ENCODE peak calls at places on chromosomes 6 and 20, in six cellular contexts. C is upper lobe of right lung, T is pancreas, L is Caco-2, B is PC-9, Z is neural progenitor cell. G is an unnamed sample. For H3K27me3, the result is how much of the 10 kb centered on the place peaks cover.

GRCh38 chr6:148952147-148953041 is 205.6 kb downstream of the UST start:
- DNase-seq in C (no peak), T (no peak), L (no peak), B (no peak), Z (no peak), G (no peak)

GRCh38 chr6:154384196-154384595 is 27.6 kb upstream of the IPCEF1 start:
- DNase-seq in C (no peak), T (no peak), L (no peak), B (no peak), Z (no peak), G (no peak)

GRCh38 chr20:50617022-50617421 is 74.3 kb downstream of the RIPOR3 start:
- DNase-seq in C (no peak), T (no peak), L (no peak), B (no peak), Z (no peak), G (no peak)

GRCh38 chr6:120869397-120869796 is 464.9 kb downstream of the TBC1D32 start:
- DNase-seq in C (no peak), T (no peak), L (peak), B (no peak), Z (peak), G (no peak)

GRCh38 chr6:75488026-75488425 is 5.6 kb downstream of the FILIP1 start:
- DNase-seq in C (no peak), T (no peak), L (no peak), B (no peak), Z (no peak), G (no peak)

GRCh38 chr6:156175971-156176421 is 601.2 kb upstream of the ARID1B start:
- DNase-seq in C (no peak), T (no peak), L (peak), B (no peak), Z (peak), G (no peak)

GRCh38 chr6:165884813-165885765 is 222.0 kb upstream of the PDE10A start:
- DNase-seq in C (peak), T (peak), L (peak), B (peak), Z (peak), G (no peak)

GRCh38 chr6:8219352-8219943 is 117.1 kb upstream of the EEF1E1 start:
- DNase-seq in C (no peak), T (no peak), L (peak), B (peak), Z (peak), G (no peak)

GRCh38 chr6:109296971-109297372 is 85.3 kb downstream of the CD164 start:
- DNase-seq in C (no peak), T (no peak), L (no peak), B (no peak), Z (no peak), G (no peak)

GRCh38 chr6:2596222-2596621 is 154.5 kb downstream of the MYLK4 start:
- DNase-seq in C (no peak), T (no peak), L (peak), B (no peak), Z (peak), G (no peak)

GRCh38 chr6:168171673-168172352 is 92.8 kb upstream of the FRMD1 start:
- DNase-seq in C (no peak), T (no peak), L (peak), B (no peak), Z (no peak), G (no peak)

GRCh38 chr20:19583532-19584175 is 174.4 kb upstream of the RIN2 start:
- DNase-seq in C (peak), T (peak), L (peak), B (peak), Z (peak), G (peak)

GRCh38 chr6:37343248-37343647 is 10.5 kb upstream of the RNF8 start:
- DNase-seq in C (no peak), T (no peak), L (no peak), B (no peak), Z (no peak), G (no peak)

GRCh38 chr6:36838896-36839818 is at the start of gene CPNE5:
- DNase-seq in C (no peak), T (no peak), L (no peak), B (no peak), Z (peak), G (no peak)

GRCh38 chr6:26032387-26033131 is 54.7 kb upstream of the HFE start:
- DNase-seq in C (no peak), T (no peak), L (peak), B (peak), Z (peak), G (no peak)

GRCh38 chr6:125751334-125751916 is 2.0 kb downstream of the HEY2 start:
- DNase-seq in C (no peak), T (no peak), L (no peak), B (no peak), Z (no peak), G (no peak)

GRCh38 chr6:125753218-125753936 is 3.9 kb downstream of the HEY2 start:
- DNase-seq in C (no peak), T (no peak), L (no peak), B (no peak), Z (peak), G (no peak)

GRCh38 chr6:125753937-125754259 is 4.5 kb downstream of the HEY2 start:
- DNase-seq in C (no peak), T (no peak), L (no peak), B (no peak), Z (no peak), G (no peak)

GRCh38 chr6:125750692-125751333 is 1.4 kb downstream of the HEY2 start:
- DNase-seq in C (no peak), T (no peak), L (no peak), B (no peak), Z (no peak), G (no peak)

GRCh38 chr6:125752773-125753172 is 3.3 kb downstream of the HEY2 start:
- DNase-seq in C (no peak), T (no peak), L (no peak), B (no peak), Z (no peak), G (no peak)
- H3K27me3 ChIP-seq in C (half or more), T (under half), L (under half), B (under half), Z (half or more), G (under half)

GRCh38 chr20:16530201-16530681 is 43.0 kb downstream of the KIF16B start:
- DNase-seq in C (no peak), T (no peak), L (no peak), B (peak), Z (no peak), G (no peak)
- H3K4me3 ChIP-seq in C (no peak), T (no peak), L (no peak), B (peak), Z (no peak), G (no peak)

GRCh38 chr20:23320317-23320716 is 30.3 kb upstream of the NXT1 start:
- DNase-seq in C (no peak), T (no peak), L (peak), B (no peak), Z (no peak), G (no peak)
- TF ChIP-seq CTCF in C (peak), T (no peak), L (peak), B (peak), Z (peak), G (peak)

DNA sequence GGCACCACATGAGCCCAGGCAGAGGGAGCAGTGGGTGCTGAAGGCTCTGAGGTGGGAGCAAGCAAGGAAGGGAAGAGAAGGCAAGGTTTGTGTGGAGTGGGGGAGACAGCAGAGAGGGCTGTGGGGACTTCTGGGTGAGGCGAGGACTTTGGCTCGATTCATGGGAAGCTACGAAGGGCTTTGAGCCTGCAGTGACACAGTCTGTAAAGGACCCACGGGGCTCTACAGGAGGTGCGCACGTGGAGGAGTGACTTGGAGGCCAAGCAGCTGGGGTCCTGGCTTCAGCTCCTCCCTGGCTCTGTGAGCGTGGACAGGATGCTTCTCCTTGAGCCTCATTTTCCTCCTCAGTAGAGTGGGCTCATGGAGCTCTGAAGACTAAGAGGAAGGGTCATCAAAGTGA is 29.2 kb upstream of the CSNK2A1 start:
- DNase-seq in C (no peak), T (no peak), L (no peak), B (no peak), Z (no peak), G (no peak)
- H3K27me3 ChIP-seq in C (under half), T (under half), L (under half), B (under half), Z (half or more), G (under half)

GRCh38 chr6:35599761-35600658 is 87.3 kb upstream of the TULP1 start:
- DNase-seq in C (no peak), T (no peak), L (no peak), B (no peak), Z (no peak), G (no peak)
- H3K4me3 ChIP-seq in C (no peak), T (no peak), L (no peak), B (no peak), Z (no peak), G (no peak)

DNA sequence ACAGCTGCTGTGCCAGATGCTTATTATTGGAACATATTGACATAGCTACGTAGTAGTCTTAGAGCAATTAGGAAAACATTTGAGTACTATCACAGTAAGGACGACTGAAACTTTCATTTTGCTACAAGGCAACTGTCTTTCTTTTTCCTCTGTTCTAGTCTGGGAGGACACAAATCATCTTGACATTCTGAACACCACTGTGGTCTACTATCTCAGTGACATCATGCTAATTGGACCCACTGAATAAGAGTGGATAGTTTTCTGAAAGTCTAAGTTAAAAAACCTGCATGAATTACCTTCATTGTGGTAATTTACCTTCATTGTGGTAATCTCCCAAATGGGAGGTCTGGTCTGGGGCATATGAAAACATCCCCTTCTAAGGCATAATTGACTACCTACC is 163.3 kb upstream of the MOCS1 start:
- DNase-seq in C (no peak), T (no peak), L (no peak), B (no peak), Z (no peak), G (no peak)
- TF ChIP-seq CTCF in C (no peak), T (no peak), L (no peak), B (no peak), Z (no peak), G (no peak)

GRCh38 chr20:57615472-57615855 is 4.8 kb downstream of the ZBP1 start:
- DNase-seq in C (no peak), T (no peak), L (no peak), B (no peak), Z (no peak), G (no peak)
- H3K27me3 ChIP-seq in C (under half), T (under half), L (under half), B (under half), Z (under half), G (under half)

DNA sequence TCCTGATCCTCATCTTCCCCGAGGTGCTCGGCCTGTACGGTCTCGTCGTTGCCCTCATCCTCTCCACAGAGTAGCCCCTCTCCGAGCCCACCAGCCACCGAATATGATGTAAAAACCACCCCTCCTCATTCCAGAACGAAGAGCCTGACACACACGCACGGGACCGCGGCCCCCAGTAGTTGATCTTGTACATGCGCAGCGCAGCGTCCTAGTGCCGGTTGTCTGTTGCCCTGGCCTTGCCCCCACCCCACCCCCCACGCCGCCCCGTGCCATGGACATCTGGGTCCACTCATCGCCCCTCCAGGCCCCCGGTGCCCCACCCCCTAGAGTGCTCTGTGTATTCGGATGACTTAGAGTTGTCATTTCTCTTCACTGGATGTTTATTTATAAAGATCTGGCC is 5.2 kb upstream of the PRPH2 start:
- DNase-seq in C (peak), T (no peak), L (no peak), B (no peak), Z (no peak), G (no peak)
- H3K4me3 ChIP-seq in C (peak), T (no peak), L (no peak), B (no peak), Z (no peak), G (peak)

G was measured in thoracic aorta.